ENCODE peak calls at places on chromosomes 3 and 15, in nine cellular contexts. One of them, this sample, is unnamed.

GRCh38 chr3:94529821-94530220 is 467.0 kb downstream of the NSUN3 start:
- DNase-seq in cardiac fibroblast: no peak
- DNase-seq in GM20000: no peak
- DNase-seq in heart right ventricle: no peak
- DNase-seq in lower leg skin: no peak
- DNase-seq in B cell: no peak
- DNase-seq in HL-60: no peak
- DNase-seq in esophagus squamous epithelium: no peak
- DNase-seq in AG09309: no peak
- DNase-seq in this sample: no peak

GRCh38 chr15:95826388-95826781 is 504.1 kb upstream of the NR2F2 start:
- DNase-seq in AG09309: no peak
- DNase-seq in GM20000: no peak
- DNase-seq in HL-60: no peak
- DNase-seq in lower leg skin: no peak
- DNase-seq in esophagus squamous epithelium: no peak
- DNase-seq in heart right ventricle: no peak
- DNase-seq in cardiac fibroblast: no peak
- DNase-seq in B cell: no peak
- DNase-seq in this sample: no peak

GRCh38 chr3:188217681-188218080 is 63.7 kb downstream of the LPP start:
- DNase-seq in esophagus squamous epithelium: no peak
- DNase-seq in cardiac fibroblast: no peak
- DNase-seq in lower leg skin: no peak
- DNase-seq in B cell: no peak
- DNase-seq in AG09309: no peak
- DNase-seq in GM20000: no peak
- DNase-seq in heart right ventricle: no peak
- DNase-seq in HL-60: no peak
- DNase-seq in this sample: no peak

GRCh38 chr3:136366289-136366688 is 116.1 kb downstream of the PCCB start:
- DNase-seq in GM20000: no peak
- DNase-seq in cardiac fibroblast: peak
- DNase-seq in HL-60: no peak
- DNase-seq in esophagus squamous epithelium: no peak
- DNase-seq in B cell: no peak
- DNase-seq in lower leg skin: no peak
- DNase-seq in AG09309: no peak
- DNase-seq in heart right ventricle: no peak
- DNase-seq in this sample: no peak

GRCh38 chr15:48939686-48940085 is 24.0 kb downstream of the SHC4 start:
- DNase-seq in esophagus squamous epithelium: no peak
- DNase-seq in lower leg skin: no peak
- DNase-seq in B cell: no peak
- DNase-seq in AG09309: peak
- DNase-seq in heart right ventricle: no peak
- DNase-seq in cardiac fibroblast: peak
- DNase-seq in GM20000: no peak
- DNase-seq in HL-60: no peak
- DNase-seq in this sample: peak

GRCh38 chr15:26838742-26839460 is 28.0 kb upstream of the GABRA5 start:
- DNase-seq in heart right ventricle: no peak
- DNase-seq in B cell: peak
- DNase-seq in esophagus squamous epithelium: no peak
- DNase-seq in lower leg skin: no peak
- DNase-seq in HL-60: no peak
- DNase-seq in AG09309: no peak
- DNase-seq in GM20000: no peak
- DNase-seq in cardiac fibroblast: no peak
- DNase-seq in this sample: no peak

GRCh38 chr15:47334805-47335204 is 382.5 kb upstream of the SEMA6D start:
- DNase-seq in AG09309: no peak
- DNase-seq in lower leg skin: no peak
- DNase-seq in esophagus squamous epithelium: no peak
- DNase-seq in cardiac fibroblast: no peak
- DNase-seq in HL-60: no peak
- DNase-seq in heart right ventricle: no peak
- DNase-seq in GM20000: no peak
- DNase-seq in B cell: no peak
- DNase-seq in this sample: no peak

GRCh38 chr3:150349314-150350097 is 58.6 kb upstream of the TSC22D2 start:
- DNase-seq in esophagus squamous epithelium: no peak
- DNase-seq in HL-60: no peak
- DNase-seq in cardiac fibroblast: no peak
- DNase-seq in B cell: no peak
- DNase-seq in AG09309: no peak
- DNase-seq in GM20000: no peak
- DNase-seq in lower leg skin: no peak
- DNase-seq in heart right ventricle: peak
- DNase-seq in this sample: peak

GRCh38 chr3:194577985-194578905 is 55.0 kb downstream of the TMEM44 start:
- DNase-seq in heart right ventricle: no peak
- DNase-seq in cardiac fibroblast: peak
- DNase-seq in AG09309: no peak
- DNase-seq in B cell: no peak
- DNase-seq in esophagus squamous epithelium: no peak
- DNase-seq in GM20000: no peak
- DNase-seq in HL-60: no peak
- DNase-seq in lower leg skin: no peak
- DNase-seq in this sample: peak

DNA sequence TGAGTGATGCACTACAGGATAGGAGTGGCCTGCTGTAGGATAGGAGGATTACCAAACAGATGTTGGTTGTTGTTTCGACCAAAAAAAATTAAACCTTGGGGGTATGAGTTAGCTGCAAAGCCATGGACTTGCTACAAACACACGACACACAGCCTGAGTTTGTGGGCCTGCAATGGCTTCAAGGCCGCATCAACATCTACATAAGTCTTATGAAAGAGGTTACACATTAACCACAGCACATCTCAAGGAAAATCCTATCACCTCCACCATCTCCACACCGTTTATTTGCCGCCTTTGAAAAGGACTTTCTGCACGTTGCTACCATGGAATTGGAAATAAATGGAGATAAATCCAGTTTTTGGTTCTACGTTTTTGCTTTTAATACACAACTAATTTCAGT is 23.0 kb downstream of the LRIG1 start:
- DNase-seq in heart right ventricle: no peak
- DNase-seq in lower leg skin: no peak
- DNase-seq in cardiac fibroblast: no peak
- DNase-seq in HL-60: no peak
- DNase-seq in B cell: no peak
- DNase-seq in AG09309: no peak
- DNase-seq in GM20000: no peak
- DNase-seq in esophagus squamous epithelium: no peak
- DNase-seq in this sample: no peak
- TF ChIP-seq CTCF in heart right ventricle: no peak
- TF ChIP-seq CTCF in lower leg skin: no peak
- TF ChIP-seq CTCF in cardiac fibroblast: no peak
- TF ChIP-seq CTCF in HL-60: no peak
- TF ChIP-seq CTCF in B cell: no peak
- TF ChIP-seq CTCF in AG09309: no peak
- TF ChIP-seq CTCF in GM20000: no peak
- TF ChIP-seq CTCF in esophagus squamous epithelium: no peak
- TF ChIP-seq CTCF in this sample: no peak

GRCh38 chr3:49802719-49803463 is at the start of gene INKA1:
- DNase-seq in AG09309: no peak
- DNase-seq in esophagus squamous epithelium: peak
- DNase-seq in lower leg skin: peak
- DNase-seq in B cell: peak
- DNase-seq in HL-60: peak
- DNase-seq in cardiac fibroblast: peak
- DNase-seq in GM20000: peak
- DNase-seq in heart right ventricle: peak
- DNase-seq in this sample: peak
- TF ChIP-seq CTCF in AG09309: peak
- TF ChIP-seq CTCF in esophagus squamous epithelium: peak
- TF ChIP-seq CTCF in lower leg skin: no peak
- TF ChIP-seq CTCF in B cell: peak
- TF ChIP-seq CTCF in HL-60: peak
- TF ChIP-seq CTCF in cardiac fibroblast: peak
- TF ChIP-seq CTCF in GM20000: no peak
- TF ChIP-seq CTCF in heart right ventricle: peak
- TF ChIP-seq CTCF in this sample: peak

GRCh38 chr15:75171408-75171807 is 30.3 kb upstream of the C15orf39 start:
- DNase-seq in B cell: no peak
- DNase-seq in lower leg skin: no peak
- DNase-seq in HL-60: peak
- DNase-seq in GM20000: no peak
- DNase-seq in heart right ventricle: no peak
- DNase-seq in AG09309: peak
- DNase-seq in esophagus squamous epithelium: no peak
- DNase-seq in cardiac fibroblast: peak
- DNase-seq in this sample: peak
- TF ChIP-seq CTCF in B cell: no peak
- TF ChIP-seq CTCF in lower leg skin: no peak
- TF ChIP-seq CTCF in HL-60: no peak
- TF ChIP-seq CTCF in GM20000: no peak
- TF ChIP-seq CTCF in heart right ventricle: no peak
- TF ChIP-seq CTCF in AG09309: no peak
- TF ChIP-seq CTCF in esophagus squamous epithelium: no peak
- TF ChIP-seq CTCF in cardiac fibroblast: no peak
- TF ChIP-seq CTCF in this sample: no peak

GRCh38 chr15:40828447-40829036 is at the start of gene PPP1R14D:
- DNase-seq in lower leg skin: no peak
- DNase-seq in B cell: no peak
- DNase-seq in AG09309: no peak
- DNase-seq in GM20000: no peak
- DNase-seq in cardiac fibroblast: no peak
- DNase-seq in esophagus squamous epithelium: no peak
- DNase-seq in heart right ventricle: no peak
- DNase-seq in HL-60: no peak
- DNase-seq in this sample: no peak
- TF ChIP-seq CTCF in lower leg skin: no peak
- TF ChIP-seq CTCF in B cell: no peak
- TF ChIP-seq CTCF in AG09309: no peak
- TF ChIP-seq CTCF in GM20000: no peak
- TF ChIP-seq CTCF in cardiac fibroblast: no peak
- TF ChIP-seq CTCF in esophagus squamous epithelium: no peak
- TF ChIP-seq CTCF in heart right ventricle: no peak
- TF ChIP-seq CTCF in HL-60: no peak
- TF ChIP-seq CTCF in this sample: no peak

GRCh38 chr3:132347811-132348210 is 30.6 kb downstream of the ACP3 start:
- DNase-seq in HL-60: no peak
- DNase-seq in esophagus squamous epithelium: no peak
- DNase-seq in heart right ventricle: no peak
- DNase-seq in GM20000: no peak
- DNase-seq in cardiac fibroblast: no peak
- DNase-seq in AG09309: no peak
- DNase-seq in B cell: no peak
- DNase-seq in lower leg skin: no peak
- DNase-seq in this sample: no peak
- TF ChIP-seq CTCF in HL-60: no peak
- TF ChIP-seq CTCF in esophagus squamous epithelium: no peak
- TF ChIP-seq CTCF in heart right ventricle: no peak
- TF ChIP-seq CTCF in GM20000: no peak
- TF ChIP-seq CTCF in cardiac fibroblast: no peak
- TF ChIP-seq CTCF in AG09309: no peak
- TF ChIP-seq CTCF in B cell: no peak
- TF ChIP-seq CTCF in lower leg skin: no peak
- TF ChIP-seq CTCF in this sample: no peak